ENCODE peak calls at places on chromosome 20, in six cellular contexts. V is suprapubic skin, T is GM20000, F is uterus, M is astrocyte of the cerebellum, R is cardiac muscle cell. D is an unnamed sample.

GRCh38 chr20:53658327-53658726 is 64.7 kb upstream of the ZNF217 start:
- DNase-seq in V (no peak), T (no peak), F (no peak), M (no peak), R (no peak), D (no peak)

GRCh38 chr20:11581271-11581670 is 336.4 kb upstream of the BTBD3 start:
- DNase-seq in V (no peak), T (no peak), F (no peak), M (no peak), R (no peak), D (no peak)

GRCh38 chr20:9878096-9878495 is 39.2 kb upstream of the PAK5 start:
- DNase-seq in V (no peak), T (no peak), F (no peak), M (no peak), R (no peak), D (no peak)

GRCh38 chr20:36270744-36271638 is 34.7 kb downstream of the AAR2 start:
- DNase-seq in V (no peak), T (no peak), F (no peak), M (no peak), R (no peak), D (no peak)

GRCh38 chr20:35329435-35330139 is 37.4 kb upstream of the FAM83C start:
- DNase-seq in V (no peak), T (peak), F (no peak), M (no peak), R (peak), D (no peak)

GRCh38 chr20:39269031-39269461 is 306.9 kb downstream of the DHX35 start:
- DNase-seq in V (peak), T (peak), F (no peak), M (no peak), R (peak), D (no peak)

GRCh38 chr20:39897781-39898466 is 791.1 kb downstream of the MAFB start:
- DNase-seq in V (no peak), T (no peak), F (no peak), M (no peak), R (no peak), D (no peak)

GRCh38 chr20:21394120-21394519 is 3.2 kb downstream of the NKX2-4 start:
- DNase-seq in V (no peak), T (no peak), F (no peak), M (no peak), R (no peak), D (no peak)

GRCh38 chr20:14414560-14414959 is 77.1 kb upstream of the FLRT3 start:
- DNase-seq in V (no peak), T (no peak), F (no peak), M (no peak), R (no peak), D (no peak)

GRCh38 chr20:16263582-16263981 is 309.7 kb downstream of the KIF16B start:
- DNase-seq in V (no peak), T (no peak), F (no peak), M (no peak), R (no peak), D (no peak)

GRCh38 chr20:40908311-40908710 is 120.3 kb upstream of the TOP1 start:
- DNase-seq in V (no peak), T (no peak), F (no peak), M (no peak), R (no peak), D (no peak)

GRCh38 chr20:47607208-47607613 is 105.5 kb downstream of the NCOA3 start:
- DNase-seq in V (no peak), T (no peak), F (no peak), M (no peak), R (no peak), D (no peak)

GRCh38 chr20:41049451-41049850 is 20.8 kb downstream of the TOP1 start:
- DNase-seq in V (no peak), T (no peak), F (no peak), M (no peak), R (no peak), D (no peak)

GRCh38 chr20:53652859-53653520 is 59.4 kb upstream of the ZNF217 start:
- DNase-seq in V (no peak), T (no peak), F (no peak), M (no peak), R (no peak), D (no peak)

GRCh38 chr20:38165966-38166706 is 1.1 kb upstream of the TGM2 start:
- DNase-seq in V (no peak), T (no peak), F (no peak), M (no peak), R (no peak), D (no peak)

GRCh38 chr20:3238616-3239025 is 369 bp downstream of the SLC4A11 start:
- DNase-seq in V (no peak), T (peak), F (no peak), M (no peak), R (no peak), D (no peak)

GRCh38 chr20:39282619-39283092 is 320.5 kb downstream of the DHX35 start:
- DNase-seq in V (no peak), T (no peak), F (no peak), M (no peak), R (no peak), D (no peak)

GRCh38 chr20:62762376-62762775 is 33.9 kb upstream of the MRGBP start:
- DNase-seq in V (no peak), T (no peak), F (no peak), M (no peak), R (no peak), D (no peak)

GRCh38 chr20:53930651-53931504 is 139.5 kb downstream of the BCAS1 start:
- DNase-seq in V (no peak), T (no peak), F (no peak), M (no peak), R (no peak), D (no peak)

GRCh38 chr20:11849270-11849920 is 68.3 kb upstream of the BTBD3 start:
- DNase-seq in V (no peak), T (no peak), F (no peak), M (no peak), R (peak), D (no peak)

GRCh38 chr20:59413326-59413865 is 113.0 kb downstream of the EDN3 start:
- DNase-seq in V (no peak), T (no peak), F (no peak), M (no peak), R (peak), D (no peak)

GRCh38 chr20:48387675-48388074 is 440.1 kb downstream of the PREX1 start:
- DNase-seq in V (no peak), T (no peak), F (no peak), M (no peak), R (no peak), D (no peak)

GRCh38 chr20:9977629-9978028 is 57.2 kb upstream of the ANKEF1 start:
- DNase-seq in V (no peak), T (no peak), F (no peak), M (no peak), R (no peak), D (no peak)

GRCh38 chr20:3330046-3330741 is 77.3 kb downstream of the DNAAF9 start:
- DNase-seq in V (no peak), T (no peak), F (no peak), M (no peak), R (no peak), D (no peak)

GRCh38 chr20:48795058-48795457 is 32.7 kb downstream of the PREX1 start:
- DNase-seq in V (no peak), T (no peak), F (no peak), M (no peak), R (no peak), D (peak)

GRCh38 chr20:61267241-61267640 is 15.2 kb downstream of the CDH4 start:
- DNase-seq in V (no peak), T (no peak), F (no peak), M (no peak), R (no peak), D (no peak)

GRCh38 chr20:50648651-50649050 is 42.7 kb downstream of the RIPOR3 start:
- DNase-seq in V (no peak), T (no peak), F (no peak), M (no peak), R (no peak), D (no peak)

GRCh38 chr20:50645253-50646068 is 45.9 kb downstream of the RIPOR3 start:
- DNase-seq in V (no peak), T (no peak), F (peak), M (peak), R (peak), D (no peak)

GRCh38 chr20:50642288-50642803 is 49.0 kb downstream of the RIPOR3 start:
- DNase-seq in V (no peak), T (no peak), F (no peak), M (no peak), R (no peak), D (no peak)

GRCh38 chr20:50649587-50649986 is 41.8 kb downstream of the RIPOR3 start:
- DNase-seq in V (no peak), T (no peak), F (no peak), M (no peak), R (no peak), D (no peak)

DNA sequence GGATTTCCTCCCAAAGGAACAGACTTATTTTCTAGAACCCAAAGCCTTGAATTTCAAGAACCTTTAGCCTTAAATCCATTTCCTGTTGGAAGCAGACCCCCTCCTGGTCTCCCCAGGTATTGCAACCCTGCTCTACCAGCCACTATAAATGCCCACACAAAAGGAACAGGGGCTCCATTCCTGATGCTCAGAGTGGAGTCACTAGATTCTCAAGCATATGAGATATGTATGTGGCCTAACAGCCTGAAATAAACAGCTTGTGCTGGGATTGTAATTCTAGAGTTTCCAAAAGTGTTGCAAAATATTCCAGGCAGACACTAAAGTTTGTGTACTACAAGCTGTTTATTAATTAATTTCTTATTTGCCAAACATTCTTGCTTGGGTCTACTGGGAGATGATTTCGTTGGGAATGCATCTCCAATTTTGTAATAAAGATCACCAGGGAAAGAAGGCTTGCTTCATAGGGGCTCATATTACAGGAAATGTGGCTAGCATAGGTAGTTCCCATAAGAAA is 44.8 kb downstream of the RIPOR3 start:
- DNase-seq in V (no peak), T (no peak), F (no peak), M (no peak), R (no peak), D (no peak)
- TF ChIP-seq CTCF in V (peak), T (no peak), F (no peak), M (peak), R (peak), D (peak)

GRCh38 chr20:54980321-54980960 is 505.0 kb downstream of the DOK5 start:
- DNase-seq in V (no peak), T (no peak), F (no peak), M (peak), R (peak), D (no peak)
- TF ChIP-seq CTCF in V (no peak), T (no peak), F (no peak), M (peak), R (no peak), D (peak)

GRCh38 chr20:1389703-1390385 is 3.0 kb downstream of the FKBP1A start:
- DNase-seq in V (no peak), T (no peak), F (no peak), M (no peak), R (no peak), D (no peak)
- TF ChIP-seq CTCF in V (no peak), T (no peak), F (no peak), M (no peak), R (no peak), D (no peak)

DNA sequence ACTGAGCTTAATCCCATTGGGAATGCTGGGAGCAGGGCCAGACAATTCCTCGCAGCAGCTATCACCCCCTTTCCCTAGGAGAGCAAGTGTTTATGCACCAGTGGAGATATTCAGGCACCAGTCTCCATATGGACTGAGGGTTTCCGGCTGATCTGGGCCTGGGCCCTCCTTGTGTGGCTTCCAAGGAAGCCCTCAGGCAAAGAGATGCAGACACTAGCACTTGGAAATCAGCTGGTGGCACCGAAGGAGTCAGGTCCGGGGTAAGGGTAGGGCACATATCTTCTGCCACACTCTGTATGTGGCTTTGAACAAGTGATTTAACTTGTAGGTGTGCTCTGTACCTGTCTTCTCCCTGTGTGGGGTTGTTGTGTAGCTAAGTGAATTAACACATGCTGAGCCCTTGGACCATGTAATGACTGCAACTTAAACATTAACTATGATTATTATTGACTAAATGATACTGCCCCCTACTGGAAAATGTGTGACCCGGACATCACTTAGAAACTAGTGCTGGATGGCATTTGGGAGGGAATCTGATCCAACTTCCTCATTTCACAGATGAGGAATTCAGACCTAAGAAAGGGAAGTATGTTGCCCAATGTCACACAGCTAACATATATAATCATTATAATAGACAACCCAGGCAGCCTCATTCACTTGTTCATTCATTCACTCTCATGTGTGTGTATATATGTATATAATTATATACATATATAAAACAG is 19.3 kb upstream of the WFDC2 start:
- DNase-seq in V (no peak), T (peak), F (no peak), M (peak), R (peak), D (no peak)
- TF ChIP-seq CTCF in V (peak), T (peak), F (peak), M (peak), R (peak), D (peak)

GRCh38 chr20:44584103-44584690 is 1.8 kb downstream of the PKIG start:
- DNase-seq in V (no peak), T (no peak), F (no peak), M (no peak), R (no peak), D (no peak)

GRCh38 chr20:44585042-44585968 is 2.9 kb downstream of the PKIG start:
- DNase-seq in V (no peak), T (no peak), F (no peak), M (no peak), R (no peak), D (no peak)

GRCh38 chr20:44589522-44589921 is 7.1 kb downstream of the PKIG start:
- DNase-seq in V (no peak), T (no peak), F (no peak), M (no peak), R (no peak), D (no peak)

GRCh38 chr20:44586986-44587980 is 4.9 kb downstream of the PKIG start:
- DNase-seq in V (no peak), T (no peak), F (no peak), M (no peak), R (no peak), D (no peak)

GRCh38 chr20:44586289-44586911 is 4.0 kb downstream of the PKIG start:
- DNase-seq in V (no peak), T (peak), F (no peak), M (no peak), R (no peak), D (no peak)
- TF ChIP-seq CTCF in V (no peak), T (no peak), F (no peak), M (no peak), R (no peak), D (no peak)

DNA sequence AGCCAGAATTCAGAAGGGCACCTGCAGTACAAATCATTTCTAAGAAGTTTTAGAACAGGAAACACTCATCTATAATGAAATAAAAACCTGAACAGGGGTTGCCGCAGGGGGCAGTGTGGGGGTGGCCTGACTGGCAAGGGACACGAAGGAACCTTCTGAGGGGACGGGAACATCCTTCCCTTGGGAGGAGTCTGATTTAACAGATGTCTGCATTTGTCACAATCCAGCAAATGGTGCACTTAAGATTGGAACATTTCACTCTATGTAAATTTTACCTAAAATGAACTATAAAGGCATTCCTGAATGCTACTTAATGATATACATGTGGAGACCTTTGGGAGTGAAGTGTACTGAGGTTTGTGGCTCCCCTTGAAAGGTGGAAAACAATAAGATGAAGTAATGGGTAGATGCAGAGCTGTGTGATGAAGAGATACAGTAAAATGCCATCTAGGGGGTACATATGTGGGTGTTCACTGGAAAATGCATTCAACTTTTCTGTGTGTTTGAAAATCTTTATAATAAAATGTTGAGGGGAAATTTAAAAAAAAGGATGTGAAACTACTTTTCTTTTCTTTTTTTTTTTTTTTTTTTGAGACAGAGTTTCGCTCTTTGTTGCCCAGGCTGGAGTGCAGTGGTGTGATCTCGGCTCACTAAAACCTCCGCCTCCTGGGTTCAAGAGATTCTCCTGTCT is 89.5 kb downstream of the SNX5 start:
- DNase-seq in V (no peak), T (no peak), F (no peak), M (no peak), R (no peak), D (no peak)
- TF ChIP-seq CTCF in V (no peak), T (no peak), F (no peak), M (no peak), R (no peak), D (peak)

GRCh38 chr20:25139061-25139705 is 56.3 kb upstream of the ENTPD6 start:
- DNase-seq in V (no peak), T (no peak), F (no peak), M (no peak), R (peak), D (no peak)
- TF ChIP-seq CTCF in V (no peak), T (no peak), F (no peak), M (no peak), R (no peak), D (peak)